ENCODE peak calls at places on chromosomes 3 and 15, in five cellular contexts. One of them, this sample, is unnamed.

GRCh38 chr3:45612138-45612537 is 17.6 kb downstream of the LIMD1 start:
- DNase-seq in NCI-H345: no peak
- DNase-seq in mucosa of gallbladder: no peak
- DNase-seq in Calu3: no peak
- DNase-seq in activated naive CD4-positive, alpha-beta T cell: no peak
- DNase-seq in this sample: no peak

GRCh38 chr3:78765671-78766485 is 1001.9 kb downstream of the ROBO1 start:
- DNase-seq in mucosa of gallbladder: no peak
- DNase-seq in activated naive CD4-positive, alpha-beta T cell: no peak
- DNase-seq in Calu3: no peak
- DNase-seq in NCI-H345: peak
- DNase-seq in this sample: peak

GRCh38 chr15:77010842-77011241 is 15.9 kb downstream of the PSTPIP1 start:
- DNase-seq in activated naive CD4-positive, alpha-beta T cell: no peak
- DNase-seq in NCI-H345: no peak
- DNase-seq in mucosa of gallbladder: no peak
- DNase-seq in Calu3: no peak
- DNase-seq in this sample: no peak

GRCh38 chr15:52163321-52164190 is 27.6 kb downstream of the GNB5 start:
- DNase-seq in mucosa of gallbladder: no peak
- DNase-seq in activated naive CD4-positive, alpha-beta T cell: no peak
- DNase-seq in Calu3: no peak
- DNase-seq in NCI-H345: no peak
- DNase-seq in this sample: no peak

GRCh38 chr3:128427175-128427857 is 39.4 kb downstream of the DNAJB8 start:
- DNase-seq in Calu3: no peak
- DNase-seq in activated naive CD4-positive, alpha-beta T cell: no peak
- DNase-seq in NCI-H345: no peak
- DNase-seq in mucosa of gallbladder: no peak
- DNase-seq in this sample: no peak

GRCh38 chr15:66707310-66708160 is 5.5 kb downstream of the SMAD6 start:
- DNase-seq in activated naive CD4-positive, alpha-beta T cell: no peak
- DNase-seq in Calu3: peak
- DNase-seq in NCI-H345: peak
- DNase-seq in mucosa of gallbladder: peak
- DNase-seq in this sample: no peak

GRCh38 chr15:92164327-92165000 is 229.2 kb upstream of the ST8SIA2 start:
- DNase-seq in activated naive CD4-positive, alpha-beta T cell: no peak
- DNase-seq in NCI-H345: no peak
- DNase-seq in mucosa of gallbladder: peak
- DNase-seq in Calu3: peak
- DNase-seq in this sample: no peak

GRCh38 chr15:90814193-90814811 is 54.1 kb upstream of the FURIN start:
- DNase-seq in NCI-H345: no peak
- DNase-seq in Calu3: no peak
- DNase-seq in activated naive CD4-positive, alpha-beta T cell: no peak
- DNase-seq in mucosa of gallbladder: no peak
- DNase-seq in this sample: no peak

GRCh38 chr3:182165234-182165633 is 453.5 kb downstream of the SOX2 start:
- DNase-seq in Calu3: peak
- DNase-seq in mucosa of gallbladder: no peak
- DNase-seq in NCI-H345: no peak
- DNase-seq in activated naive CD4-positive, alpha-beta T cell: no peak
- DNase-seq in this sample: no peak

GRCh38 chr3:53850895-53851294 is 4.5 kb downstream of the IL17RB start:
- DNase-seq in NCI-H345: no peak
- DNase-seq in mucosa of gallbladder: peak
- DNase-seq in activated naive CD4-positive, alpha-beta T cell: no peak
- DNase-seq in Calu3: no peak
- DNase-seq in this sample: no peak

GRCh38 chr15:43239732-43240491 is 19.1 kb upstream of the EPB42 start:
- DNase-seq in NCI-H345: no peak
- DNase-seq in activated naive CD4-positive, alpha-beta T cell: no peak
- DNase-seq in mucosa of gallbladder: no peak
- DNase-seq in Calu3: no peak
- DNase-seq in this sample: no peak

GRCh38 chr3:23961064-23961463 is 16.0 kb downstream of the NR1D2 start:
- DNase-seq in mucosa of gallbladder: no peak
- DNase-seq in activated naive CD4-positive, alpha-beta T cell: no peak
- DNase-seq in Calu3: no peak
- DNase-seq in NCI-H345: no peak
- DNase-seq in this sample: no peak

GRCh38 chr3:168049366-168049974 is 46.3 kb downstream of the GOLIM4 start:
- DNase-seq in Calu3: no peak
- DNase-seq in NCI-H345: no peak
- DNase-seq in activated naive CD4-positive, alpha-beta T cell: no peak
- DNase-seq in mucosa of gallbladder: peak
- DNase-seq in this sample: no peak

GRCh38 chr3:187807086-187807862 is 62.0 kb upstream of the BCL6 start:
- DNase-seq in NCI-H345: no peak
- DNase-seq in Calu3: no peak
- DNase-seq in mucosa of gallbladder: no peak
- DNase-seq in activated naive CD4-positive, alpha-beta T cell: no peak
- DNase-seq in this sample: no peak